ENCODE peak calls at places on chromosomes 1 and 21, in ten cellular contexts. H is aorta; A is cardiac fibroblast; E is stimulated activated CD4-positive, alpha-beta T cell treated with anti-CD3 and anti-CD28 coated beads, Interleukin-1b, Interleukin-23, amount 100 ng/mL, for 4 hours; X is neuronal stem cell; M is SJSA1; P is SW 1271; Y is posterior vena cava; J is HS-5; C is neural crest cell. S is an unnamed sample.

GRCh38 chr1:34460193-34460592 is 283.5 kb downstream of the C1orf94 start:
- DNase-seq in H (no peak), A (peak), E (peak), X (peak), M (peak), P (no peak), Y (no peak), J (no peak), C (peak), S (no peak)

GRCh38 chr1:165896277-165896676 is 68.9 kb downstream of the UCK2 start:
- DNase-seq in H (peak), A (peak), E (no peak), X (no peak), M (peak), P (peak), Y (peak), J (peak), C (no peak), S (no peak)

GRCh38 chr1:177586429-177586828 is 383.4 kb downstream of the SEC16B start:
- DNase-seq in H (no peak), A (peak), E (no peak), X (no peak), M (no peak), P (no peak), Y (no peak), J (peak), C (no peak), S (no peak)

GRCh38 chr1:21268281-21269239 is 21.7 kb downstream of the ECE1 start:
- DNase-seq in H (no peak), A (no peak), E (no peak), X (no peak), M (no peak), P (no peak), Y (no peak), J (no peak), C (no peak), S (no peak)

GRCh38 chr1:20124451-20125057 is 5.2 kb upstream of the PLA2G2D start:
- DNase-seq in H (no peak), A (peak), E (no peak), X (no peak), M (peak), P (no peak), Y (peak), J (peak), C (no peak), S (peak)

GRCh38 chr1:182003953-182004586 is 57.4 kb downstream of the ZNF648 start:
- DNase-seq in H (no peak), A (no peak), E (no peak), X (no peak), M (no peak), P (no peak), Y (no peak), J (no peak), C (no peak), S (no peak)

GRCh38 chr1:114554577-114554976 is 26.8 kb downstream of the BCAS2 start:
- DNase-seq in H (no peak), A (no peak), E (no peak), X (no peak), M (no peak), P (no peak), Y (no peak), J (no peak), C (no peak), S (no peak)

GRCh38 chr1:77744576-77744975 is 15.1 kb downstream of the USP33 start:
- DNase-seq in H (no peak), A (no peak), E (no peak), X (no peak), M (no peak), P (no peak), Y (no peak), J (no peak), C (no peak), S (no peak)

GRCh38 chr1:30164693-30165092 is 558.7 kb downstream of the MATN1 start:
- DNase-seq in H (no peak), A (no peak), E (no peak), X (no peak), M (no peak), P (no peak), Y (no peak), J (no peak), C (no peak), S (no peak)

GRCh38 chr1:116909511-116910378 is at the start of gene PTGFRN:
- DNase-seq in H (peak), A (peak), E (peak), X (peak), M (peak), P (no peak), Y (peak), J (no peak), C (peak), S (peak)

GRCh38 chr21:15943009-15943666 is 213.4 kb downstream of the USP25 start:
- DNase-seq in H (no peak), A (peak), E (no peak), X (no peak), M (no peak), P (no peak), Y (no peak), J (peak), C (no peak), S (no peak)

GRCh38 chr1:116817582-116818064 is 63.4 kb downstream of the CD2 start:
- DNase-seq in H (peak), A (peak), E (peak), X (peak), M (no peak), P (peak), Y (no peak), J (no peak), C (peak), S (no peak)

GRCh38 chr21:45333583-45334121 is 46.0 kb upstream of the POFUT2 start:
- DNase-seq in H (no peak), A (no peak), E (no peak), X (no peak), M (peak), P (no peak), Y (peak), J (no peak), C (no peak), S (no peak)

GRCh38 chr1:169484107-169484506 is 1.6 kb downstream of the SLC19A2 start:
- DNase-seq in H (no peak), A (no peak), E (no peak), X (no peak), M (no peak), P (no peak), Y (no peak), J (no peak), C (no peak), S (no peak)

GRCh38 chr1:58249729-58250586 is 296.6 kb downstream of the OMA1 start:
- DNase-seq in H (no peak), A (peak), E (no peak), X (peak), M (no peak), P (no peak), Y (peak), J (no peak), C (peak), S (peak)

GRCh38 chr1:90393025-90393424 is 324.1 kb downstream of the BARHL2 start:
- DNase-seq in H (no peak), A (no peak), E (no peak), X (no peak), M (no peak), P (no peak), Y (no peak), J (no peak), C (no peak), S (no peak)

GRCh38 chr1:227998374-227999055 is 8.3 kb upstream of the WNT3A start:
- DNase-seq in H (no peak), A (no peak), E (no peak), X (no peak), M (no peak), P (no peak), Y (peak), J (no peak), C (no peak), S (no peak)

GRCh38 chr1:245197911-245198379 is 43.2 kb downstream of the KIF26B start:
- DNase-seq in H (no peak), A (peak), E (no peak), X (no peak), M (no peak), P (no peak), Y (no peak), J (no peak), C (no peak), S (peak)

GRCh38 chr1:192958871-192959270 is 100.3 kb downstream of the UCHL5 start:
- DNase-seq in H (no peak), A (peak), E (no peak), X (no peak), M (no peak), P (no peak), Y (no peak), J (peak), C (no peak), S (no peak)

GRCh38 chr1:54995835-54996234 is 2.9 kb upstream of the BSND start:
- DNase-seq in H (no peak), A (no peak), E (peak), X (no peak), M (no peak), P (no peak), Y (no peak), J (no peak), C (no peak), S (no peak)

GRCh38 chr1:197912739-197913494 is 4.3 kb upstream of the LHX9 start:
- DNase-seq in H (no peak), A (no peak), E (no peak), X (peak), M (no peak), P (no peak), Y (no peak), J (no peak), C (no peak), S (no peak)

GRCh38 chr1:23483327-23484252 is at the start of gene ASAP3:
- DNase-seq in H (peak), A (peak), E (no peak), X (peak), M (peak), P (no peak), Y (no peak), J (no peak), C (peak), S (peak)

GRCh38 chr1:21955058-21955457 is 17.9 kb upstream of the HSPG2 start:
- DNase-seq in H (peak), A (no peak), E (no peak), X (no peak), M (no peak), P (no peak), Y (peak), J (no peak), C (no peak), S (no peak)

GRCh38 chr1:166947398-166948043 is 27.8 kb downstream of the ILDR2 start:
- DNase-seq in H (peak), A (peak), E (no peak), X (peak), M (peak), P (no peak), Y (no peak), J (no peak), C (peak), S (peak)

GRCh38 chr1:30378991-30379581 is 344.3 kb downstream of the MATN1 start:
- DNase-seq in H (no peak), A (peak), E (no peak), X (no peak), M (peak), P (no peak), Y (peak), J (peak), C (peak), S (no peak)

GRCh38 chr1:204241050-204241449 is 27.3 kb upstream of the GOLT1A start:
- DNase-seq in H (no peak), A (no peak), E (no peak), X (no peak), M (no peak), P (no peak), Y (peak), J (no peak), C (no peak), S (no peak)

GRCh38 chr1:27858072-27858948 is 14.0 kb upstream of the THEMIS2 start:
- DNase-seq in H (peak), A (peak), E (peak), X (peak), M (peak), P (peak), Y (peak), J (peak), C (peak), S (peak)

GRCh38 chr1:115217150-115218033 is 120.7 kb downstream of the NGF start:
- DNase-seq in H (no peak), A (no peak), E (no peak), X (no peak), M (no peak), P (no peak), Y (no peak), J (no peak), C (no peak), S (no peak)

GRCh38 chr1:223775054-223775453 is 62.7 kb downstream of the CAPN2 start:
- DNase-seq in H (no peak), A (peak), E (no peak), X (no peak), M (peak), P (no peak), Y (no peak), J (no peak), C (no peak), S (no peak)

GRCh38 chr1:206491592-206491991 is 15.7 kb upstream of the RASSF5 start:
- DNase-seq in H (no peak), A (no peak), E (no peak), X (no peak), M (no peak), P (no peak), Y (no peak), J (no peak), C (no peak), S (no peak)

GRCh38 chr1:163069142-163069541 is at the start of gene RGS4:
- DNase-seq in H (peak), A (peak), E (no peak), X (peak), M (peak), P (no peak), Y (peak), J (peak), C (peak), S (peak)

GRCh38 chr1:212062832-212063438 is 27.4 kb downstream of the DTL start:
- DNase-seq in H (no peak), A (peak), E (no peak), X (peak), M (no peak), P (no peak), Y (no peak), J (peak), C (no peak), S (no peak)

GRCh38 chr1:212288614-212289013 is 3.4 kb downstream of the PPP2R5A start:
- DNase-seq in H (no peak), A (peak), E (no peak), X (no peak), M (no peak), P (no peak), Y (no peak), J (peak), C (no peak), S (no peak)

GRCh38 chr1:162131405-162132321 is 62.2 kb downstream of the NOS1AP start:
- DNase-seq in H (no peak), A (no peak), E (no peak), X (no peak), M (no peak), P (no peak), Y (no peak), J (no peak), C (no peak), S (no peak)

GRCh38 chr21:17828223-17828622 is 9.1 kb upstream of the C21orf91 start:
- DNase-seq in H (no peak), A (peak), E (no peak), X (no peak), M (no peak), P (no peak), Y (no peak), J (peak), C (no peak), S (no peak)

GRCh38 chr1:8463144-8463927 is 145.4 kb downstream of the SLC45A1 start:
- DNase-seq in H (no peak), A (peak), E (no peak), X (no peak), M (no peak), P (no peak), Y (no peak), J (no peak), C (no peak), S (peak)

S was measured in head of caudate nucleus.